ENCODE peak calls at places on chromosomes 16 and 17, in nine cellular contexts. J is NCI-H774, E is activated T-helper 1 cell treated with Interleukin-2 at 50 U/mL for 16 hours, Y is COLO829, A is skeletal muscle cell, T is posterior cingulate gyrus, D is fibroblast of pulmonary artery, F is neural progenitor cell, G is AG08395. B is an unnamed sample.

GRCh38 chr16:85330694-85331188 is 218.5 kb upstream of the CIBAR2 start:
- DNase-seq in J (no peak), E (no peak), Y (peak), A (peak), T (no peak), D (peak), F (peak), G (peak), B (no peak)

GRCh38 chr16:86495756-86496261 is 14.5 kb upstream of the FOXF1 start:
- DNase-seq in J (no peak), E (no peak), Y (no peak), A (no peak), T (no peak), D (no peak), F (peak), G (no peak), B (no peak)

GRCh38 chr17:50624321-50624935 is 10.3 kb upstream of the ABCC3 start:
- DNase-seq in J (no peak), E (no peak), Y (no peak), A (no peak), T (no peak), D (no peak), F (no peak), G (no peak), B (no peak)

GRCh38 chr17:37541880-37542675 is 52.4 kb downstream of the DUSP14 start:
- DNase-seq in J (no peak), E (no peak), Y (no peak), A (peak), T (no peak), D (peak), F (no peak), G (peak), B (no peak)

GRCh38 chr17:79777844-79778503 is at the start of gene CBX2:
- DNase-seq in J (peak), E (peak), Y (peak), A (no peak), T (peak), D (peak), F (peak), G (peak), B (peak)

GRCh38 chr16:68605746-68606145 is 39.4 kb upstream of the CDH3 start:
- DNase-seq in J (no peak), E (no peak), Y (no peak), A (no peak), T (no peak), D (no peak), F (no peak), G (no peak), B (no peak)

GRCh38 chr16:75250089-75250808 is 1.2 kb downstream of the BCAR1 start:
- DNase-seq in J (no peak), E (no peak), Y (no peak), A (no peak), T (no peak), D (no peak), F (no peak), G (peak), B (no peak)

GRCh38 chr17:44970136-44970737 is 2.1 kb upstream of the C1QL1 start:
- DNase-seq in J (peak), E (no peak), Y (no peak), A (no peak), T (peak), D (no peak), F (peak), G (peak), B (no peak)

GRCh38 chr16:61617214-61617783 is 418.9 kb downstream of the CDH8 start:
- DNase-seq in J (no peak), E (no peak), Y (no peak), A (no peak), T (no peak), D (no peak), F (no peak), G (no peak), B (no peak)

GRCh38 chr16:57628008-57628781 is at the start of gene ADGRG1:
- DNase-seq in J (no peak), E (no peak), Y (peak), A (peak), T (peak), D (peak), F (peak), G (peak), B (no peak)

GRCh38 chr16:57185945-57186629 is at the start of the genes PSME3IP1 and RSPRY1:
- DNase-seq in J (peak), E (peak), Y (peak), A (peak), T (peak), D (peak), F (peak), G (peak), B (peak)

GRCh38 chr17:41565338-41565737 is 6.5 kb downstream of the KRT9 start:
- DNase-seq in J (no peak), E (no peak), Y (no peak), A (no peak), T (no peak), D (no peak), F (no peak), G (no peak), B (no peak)

GRCh38 chr16:82011199-82011641 is at the start of gene SDR42E1:
- DNase-seq in J (peak), E (peak), Y (no peak), A (no peak), T (no peak), D (no peak), F (no peak), G (no peak), B (peak)

GRCh38 chr17:29593546-29594440 is 861 bp downstream of the ANKRD13B start:
- DNase-seq in J (no peak), E (no peak), Y (no peak), A (no peak), T (no peak), D (no peak), F (peak), G (no peak), B (no peak)

GRCh38 chr17:29665480-29665807 is 42.7 kb upstream of the CORO6 start:
- DNase-seq in J (no peak), E (no peak), Y (no peak), A (no peak), T (no peak), D (no peak), F (no peak), G (no peak), B (no peak)

GRCh38 chr16:81443688-81444447 is 740 bp upstream of the CMIP start:
- DNase-seq in J (no peak), E (no peak), Y (no peak), A (no peak), T (no peak), D (no peak), F (no peak), G (no peak), B (no peak)

GRCh38 chr17:78176548-78177025 is 8.2 kb downstream of the SYNGR2 start:
- DNase-seq in J (no peak), E (peak), Y (peak), A (no peak), T (peak), D (peak), F (peak), G (peak), B (no peak)

GRCh38 chr17:32684087-32684828 is 192.7 kb downstream of the MYO1D start:
- DNase-seq in J (no peak), E (no peak), Y (no peak), A (no peak), T (no peak), D (no peak), F (no peak), G (no peak), B (peak)

GRCh38 chr16:72848759-72849664 is 198.9 kb downstream of the ZFHX3 start:
- DNase-seq in J (peak), E (no peak), Y (no peak), A (peak), T (peak), D (peak), F (peak), G (peak), B (peak)

GRCh38 chr16:50842013-50842505 is 100.2 kb downstream of the CYLD start:
- DNase-seq in J (no peak), E (no peak), Y (no peak), A (no peak), T (no peak), D (no peak), F (no peak), G (no peak), B (no peak)

GRCh38 chr16:46970089-46970488 is 3.4 kb downstream of the DNAJA2 start:
- DNase-seq in J (no peak), E (no peak), Y (no peak), A (no peak), T (no peak), D (no peak), F (no peak), G (no peak), B (no peak)

GRCh38 chr16:66274335-66275110 is 92.0 kb upstream of the CDH5 start:
- DNase-seq in J (no peak), E (no peak), Y (peak), A (no peak), T (no peak), D (peak), F (no peak), G (peak), B (peak)

GRCh38 chr17:31425646-31426045 is 34.2 kb downstream of the RAB11FIP4 start:
- DNase-seq in J (no peak), E (no peak), Y (no peak), A (no peak), T (peak), D (no peak), F (peak), G (no peak), B (no peak)

GRCh38 chr17:66807182-66807581 is 27.7 kb upstream of the CACNG5 start:
- DNase-seq in J (peak), E (no peak), Y (no peak), A (no peak), T (no peak), D (no peak), F (no peak), G (no peak), B (no peak)

GRCh38 chr17:81843713-81844326 is 9.0 kb upstream of the PPP1R27 start:
- DNase-seq in J (no peak), E (no peak), Y (no peak), A (no peak), T (no peak), D (no peak), F (no peak), G (no peak), B (no peak)

GRCh38 chr17:63113167-63113566 is 147.1 kb downstream of the TANC2 start:
- DNase-seq in J (no peak), E (no peak), Y (peak), A (no peak), T (no peak), D (peak), F (peak), G (no peak), B (no peak)

B was measured in NCI-H748 treated with DMSO at 0.1 percent for 48 hours.